ENCODE peak calls at places on chromosomes 1 and 21, in nine cellular contexts. A is progenitor cell of endocrine pancreas, B is PC-3, V is lower leg skin, F is mucosa of descending colon, N is bronchial epithelial cell, C is fibroblast of pulmonary artery, Y is heart right ventricle, K is sigmoid colon. G is an unnamed sample.

GRCh38 chr1:50968884-50969610 is 998 bp upstream of the CDKN2C start:
- DNase-seq in C (peak), N (peak), V (no peak), K (peak), Y (peak), F (peak), A (peak), B (peak), G (peak)

GRCh38 chr1:165355977-165356811 is at the start of gene LMX1A:
- DNase-seq in N (no peak), F (peak), B (no peak), V (no peak), Y (no peak), K (no peak), A (peak), C (no peak), G (no peak)

GRCh38 chr21:38323721-38324591 is 67.2 kb downstream of the KCNJ15 start:
- DNase-seq in F (no peak), V (no peak), C (peak), Y (no peak), N (peak), B (peak), K (no peak), A (no peak), G (no peak)

GRCh38 chr1:18452550-18452949 is 28.2 kb upstream of the KLHDC7A start:
- DNase-seq in Y (no peak), V (no peak), A (no peak), B (no peak), K (no peak), C (peak), F (peak), N (peak), G (no peak)

GRCh38 chr1:116681343-116681899 is 13.9 kb upstream of the IGSF3 start:
- DNase-seq in K (no peak), B (no peak), N (no peak), Y (no peak), A (no peak), V (no peak), C (no peak), F (no peak), G (no peak)

GRCh38 chr1:74222701-74223100 is 12.5 kb upstream of the TNNI3K start:
- DNase-seq in N (peak), F (no peak), V (no peak), B (peak), C (no peak), A (no peak), Y (no peak), K (no peak), G (no peak)

GRCh38 chr1:112713466-112714312 is 1.4 kb downstream of the PPM1J start:
- DNase-seq in K (no peak), V (no peak), Y (no peak), C (no peak), F (no peak), N (no peak), A (no peak), B (no peak), G (no peak)

GRCh38 chr1:153774780-153775431 is at the start of gene SLC27A3:
- DNase-seq in V (peak), A (no peak), F (peak), Y (peak), N (peak), K (peak), B (peak), C (peak), G (peak)

GRCh38 chr1:217315346-217315745 is 315.5 kb downstream of the GPATCH2 start:
- DNase-seq in C (peak), V (no peak), K (no peak), Y (no peak), N (peak), B (peak), F (no peak), A (no peak), G (no peak)

GRCh38 chr1:218079820-218080219 is 205.3 kb upstream of the RRP15 start:
- DNase-seq in F (no peak), K (no peak), Y (no peak), A (no peak), C (no peak), V (no peak), N (no peak), B (peak), G (no peak)

GRCh38 chr21:45994738-45995685 is 13.4 kb downstream of the COL6A1 start:
- DNase-seq in F (no peak), C (no peak), B (no peak), Y (peak), A (no peak), V (no peak), N (no peak), K (peak), G (peak)

GRCh38 chr1:121483961-121484424 is 299.2 kb downstream of the SRGAP2C start:
- DNase-seq in F (no peak), C (peak), B (peak), N (peak), V (no peak), K (no peak), Y (no peak), A (no peak), G (no peak)

GRCh38 chr1:67652800-67653199 is 32.2 kb upstream of the GADD45A start:
- DNase-seq in Y (no peak), F (no peak), K (no peak), A (no peak), C (peak), V (peak), N (peak), B (peak), G (no peak)

GRCh38 chr1:169427081-169427611 is at the start of gene CCDC181:
- DNase-seq in A (peak), F (no peak), C (peak), V (no peak), N (peak), K (peak), Y (peak), B (no peak), G (peak)

GRCh38 chr1:156376146-156376545 is 7.1 kb downstream of the RHBG start:
- DNase-seq in F (no peak), Y (no peak), K (no peak), N (no peak), V (no peak), B (no peak), A (no peak), C (peak), G (no peak)

DNA sequence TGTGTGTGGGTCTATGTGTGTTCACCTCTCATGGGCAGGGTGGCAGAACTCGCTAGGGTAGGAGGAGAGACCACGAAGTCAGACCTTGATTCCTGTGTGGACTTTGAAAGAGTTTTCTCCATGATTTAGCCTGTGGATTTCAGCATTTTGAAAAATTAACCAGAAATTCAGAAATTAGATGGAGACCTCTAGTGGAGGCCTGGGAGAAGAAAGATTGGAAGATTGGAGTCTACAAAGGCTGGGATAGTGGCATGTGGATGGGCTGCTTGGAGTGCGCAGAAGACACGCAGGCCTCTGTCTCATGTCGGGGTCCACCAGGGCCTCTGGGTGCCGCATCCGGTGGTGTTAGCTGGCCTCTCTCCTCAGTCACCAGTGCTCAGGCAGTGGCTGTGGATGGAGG is 18.9 kb upstream of the IGSF5 start:
- DNase-seq in A (no peak), Y (no peak), B (peak), F (no peak), K (no peak), C (no peak), V (no peak), N (no peak), G (no peak)
- TF ChIP-seq CTCF in A (peak), Y (no peak), B (peak), F (no peak), K (no peak), C (no peak), V (no peak), N (no peak), G (no peak)

GRCh38 chr1:185317034-185317885 is at the start of gene IVNS1ABP:
- DNase-seq in V (peak), Y (peak), A (peak), F (peak), N (peak), B (peak), C (peak), K (peak), G (peak)
- TF ChIP-seq CTCF in V (no peak), Y (peak), A (peak), F (no peak), N (peak), B (peak), C (peak), K (no peak), G (no peak)

GRCh38 chr1:83114136-83114834 is 884.6 kb downstream of the TTLL7 start:
- DNase-seq in Y (no peak), B (no peak), F (no peak), A (no peak), K (no peak), N (no peak), C (no peak), V (no peak), G (no peak)
- TF ChIP-seq CTCF in Y (no peak), B (no peak), F (no peak), A (no peak), K (no peak), N (no peak), C (no peak), V (no peak), G (no peak)

GRCh38 chr1:199688774-199689173 is 338.7 kb upstream of the NR5A2 start:
- DNase-seq in Y (no peak), V (no peak), C (no peak), B (no peak), K (no peak), N (no peak), A (no peak), F (no peak), G (no peak)

GRCh38 chr1:199693724-199694123 is 333.8 kb upstream of the NR5A2 start:
- DNase-seq in B (no peak), N (no peak), K (no peak), F (no peak), V (no peak), Y (no peak), C (no peak), A (no peak), G (no peak)

GRCh38 chr1:199688133-199688676 is 339.3 kb upstream of the NR5A2 start:
- DNase-seq in V (no peak), Y (no peak), N (no peak), K (no peak), B (no peak), C (peak), F (no peak), A (no peak), G (no peak)

GRCh38 chr1:199690520-199690919 is 337.0 kb upstream of the NR5A2 start:
- DNase-seq in V (no peak), F (no peak), A (no peak), Y (no peak), B (no peak), K (no peak), N (no peak), C (no peak), G (no peak)

GRCh38 chr1:199691540-199691939 is 336.0 kb upstream of the NR5A2 start:
- DNase-seq in A (no peak), F (no peak), C (peak), K (no peak), V (no peak), Y (no peak), B (peak), N (peak), G (no peak)
- TF ChIP-seq CTCF in A (no peak), F (no peak), C (no peak), K (no peak), V (no peak), Y (no peak), B (no peak), N (no peak), G (no peak)

G was measured in upper lobe of right lung.